ENCODE peak calls at places on chromosomes 16 and 17, in ten cellular contexts. M is upper lobe of left lung, J is lower leg skin, L is Karpas-422, A is uterus, V is left ventricle myocardium inferior, C is A549, O is fibroblast of lung, K is Panc1, I is GM23338. B is an unnamed sample.

GRCh38 chr17:65402513-65403086 is 158.8 kb downstream of the AXIN2 start:
- DNase-seq in I (no peak), C (no peak), L (no peak), V (no peak), O (no peak), K (no peak), A (no peak), J (no peak), M (peak; percentile 19), B (no peak)

GRCh38 chr17:74270333-74270732 is 3.7 kb upstream of the DNAI2 start:
- DNase-seq in C (no peak), A (no peak), M (no peak), J (no peak), I (no peak), L (no peak), V (no peak), K (no peak), O (no peak), B (no peak)

GRCh38 chr16:56910114-56910511 is 21.8 kb upstream of the HERPUD1 start:
- DNase-seq in V (no peak), A (no peak), M (no peak), K (no peak), O (no peak), I (no peak), C (no peak), L (no peak), J (no peak), B (no peak)

GRCh38 chr17:4945176-4945943 is 3.0 kb downstream of the PFN1 start:
- DNase-seq in L (peak; percentile 83), C (peak; percentile 97), I (peak; percentile 53), O (peak; percentile 90), J (peak; percentile 96), A (peak; percentile 79), M (no peak), V (peak; percentile 72), K (peak; percentile 83), B (peak; percentile 91)

GRCh38 chr17:82087961-82088837 is 9.8 kb downstream of the FASN start:
- DNase-seq in O (no peak), V (peak; percentile 12), M (peak; percentile 79), A (no peak), K (no peak), L (no peak), I (no peak), C (no peak), J (no peak), B (no peak)

GRCh38 chr17:63916566-63917185 is 2.0 kb downstream of the GH1 start:
- DNase-seq in V (no peak), O (no peak), A (no peak), I (no peak), J (no peak), C (no peak), K (no peak), L (no peak), M (no peak), B (no peak)

GRCh38 chr16:74700206-74701040 is at the start of gene MLKL:
- DNase-seq in V (peak; percentile 55), M (peak; percentile 88), I (peak; percentile 77), A (peak; percentile 23), O (peak; percentile 54), L (peak; percentile 52), C (peak; percentile 72), J (peak; percentile 92), K (no peak), B (peak; percentile 73)

GRCh38 chr16:30615358-30616076 is 5.3 kb upstream of the ZNF689 start:
- DNase-seq in O (no peak), V (peak; percentile 46), J (no peak), L (peak; percentile 96), M (peak; percentile 58), A (no peak), K (peak; percentile 25), I (peak; percentile 95), C (peak; percentile 80), B (peak; percentile 80)

GRCh38 chr17:17886253-17886652 is 49.5 kb upstream of the SREBF1 start:
- DNase-seq in C (no peak), I (no peak), L (no peak), V (peak; percentile 66), O (no peak), J (no peak), K (no peak), M (peak; percentile 75), A (peak; percentile 36), B (no peak)

GRCh38 chr17:17886747-17887146 is 50.0 kb upstream of the SREBF1 start:
- DNase-seq in J (no peak), A (peak; percentile 53), L (no peak), M (no peak), V (no peak), O (no peak), I (no peak), K (no peak), C (no peak), B (no peak)

GRCh38 chr17:17888821-17889220 is 52.0 kb upstream of the SREBF1 start:
- DNase-seq in L (peak; percentile 85), I (peak; percentile 82), O (no peak), A (no peak), J (no peak), K (no peak), V (no peak), C (peak; percentile 44), M (no peak), B (peak; percentile 39)

GRCh38 chr17:17888371-17888770 is 51.6 kb upstream of the SREBF1 start:
- DNase-seq in O (no peak), C (no peak), A (no peak), L (no peak), V (no peak), M (no peak), K (no peak), J (no peak), I (no peak), B (no peak)

DNA sequence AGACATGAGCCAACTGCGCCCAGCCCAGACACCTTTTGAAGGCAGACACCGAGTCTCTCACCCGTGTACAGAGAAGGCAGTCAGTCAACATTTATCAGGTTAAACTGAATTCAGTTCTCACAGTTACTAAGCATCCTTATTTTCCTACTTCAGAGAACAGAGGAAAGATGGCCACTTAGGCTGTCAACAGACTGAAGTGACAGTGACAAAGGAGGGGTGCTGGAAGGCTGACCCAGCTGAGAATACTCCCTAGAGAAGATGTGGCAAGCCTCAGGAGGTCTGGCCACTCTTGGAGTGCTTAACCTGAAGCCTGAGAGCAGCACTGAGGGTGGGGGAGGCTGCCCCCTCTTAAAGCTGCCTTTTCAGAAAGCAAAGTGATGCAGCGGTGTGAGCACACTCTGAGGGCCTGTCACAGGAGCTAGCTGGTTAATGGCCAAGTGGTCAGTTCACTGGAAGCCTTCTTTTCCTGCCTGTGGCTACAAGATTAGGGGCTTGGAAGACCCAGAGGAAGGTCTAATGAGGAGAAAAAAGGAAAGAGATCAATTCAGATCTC is 51.0 kb upstream of the SREBF1 start:
- DNase-seq in L (no peak), O (no peak), I (no peak), M (no peak), K (no peak), V (no peak), A (no peak), C (no peak), J (no peak), B (no peak)
- H3K4me3 ChIP-seq in L (no peak overlapping the region), O (no peak overlapping the region), I (no peak overlapping the region), M (no peak overlapping the region), K (no peak overlapping the region), V (no peak overlapping the region), A (no peak overlapping the region), C (no peak overlapping the region), J (no peak overlapping the region), B (no peak overlapping the region)

GRCh38 chr17:15894258-15894657 is 50.7 kb upstream of the ADORA2B start:
- DNase-seq in J (peak; percentile 31), V (no peak), C (no peak), A (no peak), I (no peak), M (no peak), K (no peak), O (no peak), L (no peak), B (no peak)

GRCh38 chr17:15894913-15895658 is 49.8 kb upstream of the ADORA2B start:
- DNase-seq in J (no peak), M (no peak), V (no peak), C (no peak), I (no peak), A (no peak), L (no peak), K (no peak), O (no peak), B (no peak)

GRCh38 chr17:15892244-15892643 is 52.7 kb upstream of the ADORA2B start:
- DNase-seq in A (no peak), J (peak; percentile 48), K (no peak), L (no peak), C (no peak), I (no peak), M (no peak), V (no peak), O (no peak), B (no peak)

GRCh38 chr17:15892679-15893332 is 52.1 kb upstream of the ADORA2B start:
- DNase-seq in I (no peak), C (no peak), V (no peak), K (no peak), A (no peak), O (peak; percentile 89), M (no peak), J (peak; percentile 39), L (no peak), B (no peak)

DNA sequence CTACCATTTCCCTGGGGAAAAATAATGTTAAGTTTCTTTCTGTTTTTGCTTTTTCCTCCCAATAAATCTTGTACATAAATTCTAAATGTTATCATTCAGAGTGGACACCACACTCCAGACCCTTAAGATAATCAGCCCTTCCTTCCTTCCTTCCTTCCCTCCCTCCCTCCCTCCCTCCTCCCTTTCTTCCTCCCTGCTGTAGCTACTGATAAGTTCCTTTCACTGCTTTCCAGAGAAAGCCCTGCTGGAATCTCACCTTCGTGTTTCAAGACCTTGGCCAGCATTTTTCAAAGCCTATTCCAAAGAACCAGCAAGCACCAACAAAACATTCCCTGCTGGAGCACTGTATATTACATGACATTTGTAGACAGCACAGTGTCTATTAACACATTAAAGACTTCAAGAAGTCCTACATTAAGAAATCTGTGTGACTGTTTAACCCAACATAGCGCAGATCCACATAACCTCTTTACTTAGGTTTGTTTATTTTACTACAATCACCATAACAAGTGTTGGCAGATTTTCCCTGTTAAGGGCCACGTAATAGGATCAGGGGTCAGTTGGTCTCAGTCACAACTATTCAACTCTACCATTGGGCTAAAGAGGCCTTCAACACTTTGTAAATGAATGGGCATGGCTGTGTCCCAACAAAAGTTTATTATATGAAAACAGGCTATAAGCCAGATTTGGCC is 51.5 kb upstream of the ADORA2B start:
- DNase-seq in M (no peak), I (no peak), L (no peak), C (no peak), O (peak; percentile 39), A (no peak), K (no peak), J (no peak), V (no peak), B (no peak)
- H3K4me3 ChIP-seq in M (no peak overlapping the region), I (no peak overlapping the region), L (no peak overlapping the region), C (no peak overlapping the region), O (no peak overlapping the region), A (no peak overlapping the region), K (no peak overlapping the region), J (no peak overlapping the region), V (no peak overlapping the region), B (no peak overlapping the region)

GRCh38 chr16:53703590-53704444 is at the start of the genes FTO and RPGRIP1L:
- DNase-seq in I (peak; percentile 98), A (peak; percentile 99), L (peak; percentile 99), V (peak; percentile 98), J (peak; percentile 100), M (peak; percentile 95), C (peak; percentile 94), O (peak; percentile 98), K (peak; percentile 95), B (peak; percentile 99)
- H3K4me3 ChIP-seq in I (peak within 1 kb of the TSS; percentile 71), A (peak within 1 kb of the TSS; percentile 94), L (peak within 1 kb of the TSS; percentile 68), V (peak within 1 kb of the TSS; percentile 86), J (peak within 1 kb of the TSS; percentile 45), M (peak within 1 kb of the TSS; percentile 89), C (peak within 1 kb of the TSS; percentile 71), O (peak within 1 kb of the TSS; percentile 64), K (peak within 1 kb of the TSS; percentile 84), B (peak within 1 kb of the TSS; percentile 75)

DNA sequence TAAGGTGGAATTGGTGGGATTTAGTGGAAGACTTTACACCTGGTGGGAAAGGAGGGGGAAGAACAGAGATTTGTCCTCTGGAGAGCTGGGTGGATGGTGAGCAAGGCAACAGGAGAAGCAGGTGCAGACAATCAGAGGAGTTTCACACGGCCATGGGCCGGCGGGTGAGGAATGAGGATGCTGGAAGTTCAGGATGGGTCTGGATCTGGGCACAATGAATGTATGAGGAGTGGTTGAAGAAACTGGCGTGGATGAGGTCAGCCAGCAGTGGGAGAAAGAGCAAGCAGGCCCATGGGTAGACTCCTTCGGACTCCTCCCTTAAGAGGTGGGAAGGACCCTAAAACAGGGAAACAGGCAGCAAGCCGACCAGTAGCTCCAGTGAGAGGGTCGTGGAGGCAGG is 10.1 kb upstream of the MNT start:
- DNase-seq in V (no peak), O (no peak), I (no peak), K (no peak), J (no peak), L (no peak), C (no peak), M (no peak), A (no peak), B (no peak)
- H3K4me3 ChIP-seq in V (no peak overlapping the region), O (no peak overlapping the region), I (no peak overlapping the region), K (no peak overlapping the region), J (no peak overlapping the region), L (no peak overlapping the region), C (no peak overlapping the region), M (no peak overlapping the region), A (no peak overlapping the region), B (no peak overlapping the region)

B was measured in GM12865.